ENCODE peak calls at places on chromosome 6, in ten cellular contexts. One of them, this sample, is unnamed.

GRCh38 chr6:159125977-159126376 is 43.2 kb upstream of the FNDC1 start:
- DNase-seq in activated T-helper 1 cell treated with anti-CD3 and anti-CD28 coated beads, Interleukin-2, amount 50 U/mL, for 16 hours: no peak
- DNase-seq in activated T-cell treated with anti-CD3 and anti-CD28 coated beads for 1 hour: no peak
- DNase-seq in GM23338: no peak
- DNase-seq in heart left ventricle: peak; percentile 78
- DNase-seq in breast epithelium: no peak
- DNase-seq in osteocyte: no peak
- DNase-seq in gastrocnemius medialis: peak; percentile 88
- DNase-seq in activated naive CD8-positive, alpha-beta T cell treated with anti-CD3 and anti-CD28 coated beads, Interleukin-2, amount 50 U/mL, for 24 hours: no peak
- DNase-seq in naive thymus-derived CD8-positive, alpha-beta T cell: no peak
- DNase-seq in this sample: no peak

GRCh38 chr6:63527658-63528514 is 44.4 kb upstream of the LOC128125822 start:
- DNase-seq in activated T-helper 1 cell treated with anti-CD3 and anti-CD28 coated beads, Interleukin-2, amount 50 U/mL, for 16 hours: no peak
- DNase-seq in activated T-cell treated with anti-CD3 and anti-CD28 coated beads for 1 hour: no peak
- DNase-seq in GM23338: no peak
- DNase-seq in heart left ventricle: no peak
- DNase-seq in breast epithelium: peak; percentile 75
- DNase-seq in osteocyte: no peak
- DNase-seq in gastrocnemius medialis: peak; percentile 86
- DNase-seq in activated naive CD8-positive, alpha-beta T cell treated with anti-CD3 and anti-CD28 coated beads, Interleukin-2, amount 50 U/mL, for 24 hours: no peak
- DNase-seq in naive thymus-derived CD8-positive, alpha-beta T cell: no peak
- DNase-seq in this sample: no peak

GRCh38 chr6:128432394-128432793 is 88.0 kb downstream of the PTPRK start:
- DNase-seq in activated T-helper 1 cell treated with anti-CD3 and anti-CD28 coated beads, Interleukin-2, amount 50 U/mL, for 16 hours: no peak
- DNase-seq in activated T-cell treated with anti-CD3 and anti-CD28 coated beads for 1 hour: no peak
- DNase-seq in GM23338: no peak
- DNase-seq in heart left ventricle: no peak
- DNase-seq in breast epithelium: no peak
- DNase-seq in osteocyte: no peak
- DNase-seq in gastrocnemius medialis: no peak
- DNase-seq in activated naive CD8-positive, alpha-beta T cell treated with anti-CD3 and anti-CD28 coated beads, Interleukin-2, amount 50 U/mL, for 24 hours: no peak
- DNase-seq in naive thymus-derived CD8-positive, alpha-beta T cell: no peak
- DNase-seq in this sample: no peak

GRCh38 chr6:45665859-45666258 is 288.1 kb upstream of the SUPT3H start:
- DNase-seq in activated T-helper 1 cell treated with anti-CD3 and anti-CD28 coated beads, Interleukin-2, amount 50 U/mL, for 16 hours: no peak
- DNase-seq in activated T-cell treated with anti-CD3 and anti-CD28 coated beads for 1 hour: no peak
- DNase-seq in GM23338: no peak
- DNase-seq in heart left ventricle: no peak
- DNase-seq in breast epithelium: no peak
- DNase-seq in osteocyte: peak; percentile 23
- DNase-seq in gastrocnemius medialis: no peak
- DNase-seq in activated naive CD8-positive, alpha-beta T cell treated with anti-CD3 and anti-CD28 coated beads, Interleukin-2, amount 50 U/mL, for 24 hours: no peak
- DNase-seq in naive thymus-derived CD8-positive, alpha-beta T cell: no peak
- DNase-seq in this sample: no peak

GRCh38 chr6:137878810-137879285 is 11.8 kb downstream of the TNFAIP3 start:
- DNase-seq in activated T-helper 1 cell treated with anti-CD3 and anti-CD28 coated beads, Interleukin-2, amount 50 U/mL, for 16 hours: no peak
- DNase-seq in activated T-cell treated with anti-CD3 and anti-CD28 coated beads for 1 hour: no peak
- DNase-seq in GM23338: peak; percentile 92
- DNase-seq in heart left ventricle: peak; percentile 81
- DNase-seq in breast epithelium: peak; percentile 55
- DNase-seq in osteocyte: no peak
- DNase-seq in gastrocnemius medialis: peak; percentile 51
- DNase-seq in activated naive CD8-positive, alpha-beta T cell treated with anti-CD3 and anti-CD28 coated beads, Interleukin-2, amount 50 U/mL, for 24 hours: no peak
- DNase-seq in naive thymus-derived CD8-positive, alpha-beta T cell: no peak
- DNase-seq in this sample: no peak

GRCh38 chr6:72894091-72894490 is 272.2 kb downstream of the KCNQ5 start:
- DNase-seq in activated T-helper 1 cell treated with anti-CD3 and anti-CD28 coated beads, Interleukin-2, amount 50 U/mL, for 16 hours: no peak
- DNase-seq in activated T-cell treated with anti-CD3 and anti-CD28 coated beads for 1 hour: no peak
- DNase-seq in GM23338: no peak
- DNase-seq in heart left ventricle: no peak
- DNase-seq in breast epithelium: no peak
- DNase-seq in osteocyte: no peak
- DNase-seq in gastrocnemius medialis: no peak
- DNase-seq in activated naive CD8-positive, alpha-beta T cell treated with anti-CD3 and anti-CD28 coated beads, Interleukin-2, amount 50 U/mL, for 24 hours: no peak
- DNase-seq in naive thymus-derived CD8-positive, alpha-beta T cell: no peak
- DNase-seq in this sample: no peak

GRCh38 chr6:154624038-154624599 is 109.1 kb upstream of the SCAF8 start:
- DNase-seq in activated T-helper 1 cell treated with anti-CD3 and anti-CD28 coated beads, Interleukin-2, amount 50 U/mL, for 16 hours: no peak
- DNase-seq in activated T-cell treated with anti-CD3 and anti-CD28 coated beads for 1 hour: no peak
- DNase-seq in GM23338: no peak
- DNase-seq in heart left ventricle: no peak
- DNase-seq in breast epithelium: no peak
- DNase-seq in osteocyte: no peak
- DNase-seq in gastrocnemius medialis: no peak
- DNase-seq in activated naive CD8-positive, alpha-beta T cell treated with anti-CD3 and anti-CD28 coated beads, Interleukin-2, amount 50 U/mL, for 24 hours: no peak
- DNase-seq in naive thymus-derived CD8-positive, alpha-beta T cell: no peak
- DNase-seq in this sample: no peak

GRCh38 chr6:1164600-1164999 is 147.3 kb upstream of the FOXQ1 start:
- DNase-seq in activated T-helper 1 cell treated with anti-CD3 and anti-CD28 coated beads, Interleukin-2, amount 50 U/mL, for 16 hours: no peak
- DNase-seq in activated T-cell treated with anti-CD3 and anti-CD28 coated beads for 1 hour: no peak
- DNase-seq in GM23338: no peak
- DNase-seq in heart left ventricle: no peak
- DNase-seq in breast epithelium: no peak
- DNase-seq in osteocyte: no peak
- DNase-seq in gastrocnemius medialis: no peak
- DNase-seq in activated naive CD8-positive, alpha-beta T cell treated with anti-CD3 and anti-CD28 coated beads, Interleukin-2, amount 50 U/mL, for 24 hours: no peak
- DNase-seq in naive thymus-derived CD8-positive, alpha-beta T cell: no peak
- DNase-seq in this sample: no peak

GRCh38 chr6:161242779-161243693 is 30.8 kb downstream of the AGPAT4 start:
- DNase-seq in activated T-helper 1 cell treated with anti-CD3 and anti-CD28 coated beads, Interleukin-2, amount 50 U/mL, for 16 hours: no peak
- DNase-seq in activated T-cell treated with anti-CD3 and anti-CD28 coated beads for 1 hour: peak; percentile 23
- DNase-seq in GM23338: peak; percentile 78
- DNase-seq in heart left ventricle: no peak
- DNase-seq in breast epithelium: no peak
- DNase-seq in osteocyte: no peak
- DNase-seq in gastrocnemius medialis: no peak
- DNase-seq in activated naive CD8-positive, alpha-beta T cell treated with anti-CD3 and anti-CD28 coated beads, Interleukin-2, amount 50 U/mL, for 24 hours: peak; percentile 48
- DNase-seq in naive thymus-derived CD8-positive, alpha-beta T cell: peak; percentile 22
- DNase-seq in this sample: no peak

GRCh38 chr6:52712136-52712535 is 41.2 kb downstream of the TMEM14A start:
- DNase-seq in activated T-helper 1 cell treated with anti-CD3 and anti-CD28 coated beads, Interleukin-2, amount 50 U/mL, for 16 hours: no peak
- DNase-seq in activated T-cell treated with anti-CD3 and anti-CD28 coated beads for 1 hour: no peak
- DNase-seq in GM23338: no peak
- DNase-seq in heart left ventricle: no peak
- DNase-seq in breast epithelium: no peak
- DNase-seq in osteocyte: no peak
- DNase-seq in gastrocnemius medialis: no peak
- DNase-seq in activated naive CD8-positive, alpha-beta T cell treated with anti-CD3 and anti-CD28 coated beads, Interleukin-2, amount 50 U/mL, for 24 hours: no peak
- DNase-seq in naive thymus-derived CD8-positive, alpha-beta T cell: no peak
- DNase-seq in this sample: no peak

GRCh38 chr6:137697267-137697938 is 169.7 kb upstream of the TNFAIP3 start:
- DNase-seq in activated T-helper 1 cell treated with anti-CD3 and anti-CD28 coated beads, Interleukin-2, amount 50 U/mL, for 16 hours: no peak
- DNase-seq in activated T-cell treated with anti-CD3 and anti-CD28 coated beads for 1 hour: no peak
- DNase-seq in GM23338: peak; percentile 53
- DNase-seq in heart left ventricle: no peak
- DNase-seq in breast epithelium: no peak
- DNase-seq in osteocyte: no peak
- DNase-seq in gastrocnemius medialis: no peak
- DNase-seq in activated naive CD8-positive, alpha-beta T cell treated with anti-CD3 and anti-CD28 coated beads, Interleukin-2, amount 50 U/mL, for 24 hours: no peak
- DNase-seq in naive thymus-derived CD8-positive, alpha-beta T cell: no peak
- DNase-seq in this sample: no peak

GRCh38 chr6:4055420-4056041 is 23.4 kb downstream of the FAM217A start:
- DNase-seq in activated T-helper 1 cell treated with anti-CD3 and anti-CD28 coated beads, Interleukin-2, amount 50 U/mL, for 16 hours: no peak
- DNase-seq in activated T-cell treated with anti-CD3 and anti-CD28 coated beads for 1 hour: no peak
- DNase-seq in GM23338: no peak
- DNase-seq in heart left ventricle: no peak
- DNase-seq in breast epithelium: no peak
- DNase-seq in osteocyte: no peak
- DNase-seq in gastrocnemius medialis: peak; percentile 49
- DNase-seq in activated naive CD8-positive, alpha-beta T cell treated with anti-CD3 and anti-CD28 coated beads, Interleukin-2, amount 50 U/mL, for 24 hours: no peak
- DNase-seq in naive thymus-derived CD8-positive, alpha-beta T cell: no peak
- DNase-seq in this sample: no peak

GRCh38 chr6:167666571-167667203 is 160.0 kb upstream of the AFDN start:
- DNase-seq in activated T-helper 1 cell treated with anti-CD3 and anti-CD28 coated beads, Interleukin-2, amount 50 U/mL, for 16 hours: no peak
- DNase-seq in activated T-cell treated with anti-CD3 and anti-CD28 coated beads for 1 hour: no peak
- DNase-seq in GM23338: no peak
- DNase-seq in heart left ventricle: no peak
- DNase-seq in breast epithelium: no peak
- DNase-seq in osteocyte: no peak
- DNase-seq in gastrocnemius medialis: no peak
- DNase-seq in activated naive CD8-positive, alpha-beta T cell treated with anti-CD3 and anti-CD28 coated beads, Interleukin-2, amount 50 U/mL, for 24 hours: no peak
- DNase-seq in naive thymus-derived CD8-positive, alpha-beta T cell: no peak
- DNase-seq in this sample: no peak

GRCh38 chr6:31750411-31751022 is 10.7 kb downstream of the MSH5 start:
- DNase-seq in activated T-helper 1 cell treated with anti-CD3 and anti-CD28 coated beads, Interleukin-2, amount 50 U/mL, for 16 hours: no peak
- DNase-seq in activated T-cell treated with anti-CD3 and anti-CD28 coated beads for 1 hour: no peak
- DNase-seq in GM23338: no peak
- DNase-seq in heart left ventricle: no peak
- DNase-seq in breast epithelium: no peak
- DNase-seq in osteocyte: no peak
- DNase-seq in gastrocnemius medialis: no peak
- DNase-seq in activated naive CD8-positive, alpha-beta T cell treated with anti-CD3 and anti-CD28 coated beads, Interleukin-2, amount 50 U/mL, for 24 hours: no peak
- DNase-seq in naive thymus-derived CD8-positive, alpha-beta T cell: no peak
- DNase-seq in this sample: no peak

GRCh38 chr6:135087403-135087802 is 32.8 kb upstream of the HBS1L start:
- DNase-seq in activated T-helper 1 cell treated with anti-CD3 and anti-CD28 coated beads, Interleukin-2, amount 50 U/mL, for 16 hours: no peak
- DNase-seq in activated T-cell treated with anti-CD3 and anti-CD28 coated beads for 1 hour: no peak
- DNase-seq in GM23338: peak; percentile 60
- DNase-seq in heart left ventricle: no peak
- DNase-seq in breast epithelium: no peak
- DNase-seq in osteocyte: no peak
- DNase-seq in gastrocnemius medialis: no peak
- DNase-seq in activated naive CD8-positive, alpha-beta T cell treated with anti-CD3 and anti-CD28 coated beads, Interleukin-2, amount 50 U/mL, for 24 hours: peak; percentile 34
- DNase-seq in naive thymus-derived CD8-positive, alpha-beta T cell: no peak
- DNase-seq in this sample: no peak

GRCh38 chr6:5023923-5024322 is 20.1 kb upstream of the RPP40 start:
- DNase-seq in activated T-helper 1 cell treated with anti-CD3 and anti-CD28 coated beads, Interleukin-2, amount 50 U/mL, for 16 hours: no peak
- DNase-seq in activated T-cell treated with anti-CD3 and anti-CD28 coated beads for 1 hour: no peak
- DNase-seq in GM23338: no peak
- DNase-seq in heart left ventricle: no peak
- DNase-seq in breast epithelium: no peak
- DNase-seq in osteocyte: no peak
- DNase-seq in gastrocnemius medialis: no peak
- DNase-seq in activated naive CD8-positive, alpha-beta T cell treated with anti-CD3 and anti-CD28 coated beads, Interleukin-2, amount 50 U/mL, for 24 hours: no peak
- DNase-seq in naive thymus-derived CD8-positive, alpha-beta T cell: no peak
- DNase-seq in this sample: no peak

GRCh38 chr6:54602591-54602990 is 244.0 kb upstream of the FAM83B start:
- DNase-seq in activated T-helper 1 cell treated with anti-CD3 and anti-CD28 coated beads, Interleukin-2, amount 50 U/mL, for 16 hours: no peak
- DNase-seq in activated T-cell treated with anti-CD3 and anti-CD28 coated beads for 1 hour: no peak
- DNase-seq in GM23338: no peak
- DNase-seq in heart left ventricle: no peak
- DNase-seq in breast epithelium: no peak
- DNase-seq in osteocyte: no peak
- DNase-seq in gastrocnemius medialis: no peak
- DNase-seq in activated naive CD8-positive, alpha-beta T cell treated with anti-CD3 and anti-CD28 coated beads, Interleukin-2, amount 50 U/mL, for 24 hours: no peak
- DNase-seq in naive thymus-derived CD8-positive, alpha-beta T cell: no peak
- DNase-seq in this sample: no peak

GRCh38 chr6:139801571-139802321 is 427.3 kb upstream of the CITED2 start:
- DNase-seq in activated T-helper 1 cell treated with anti-CD3 and anti-CD28 coated beads, Interleukin-2, amount 50 U/mL, for 16 hours: no peak
- DNase-seq in activated T-cell treated with anti-CD3 and anti-CD28 coated beads for 1 hour: no peak
- DNase-seq in GM23338: peak; percentile 38
- DNase-seq in heart left ventricle: no peak
- DNase-seq in breast epithelium: no peak
- DNase-seq in osteocyte: no peak
- DNase-seq in gastrocnemius medialis: no peak
- DNase-seq in activated naive CD8-positive, alpha-beta T cell treated with anti-CD3 and anti-CD28 coated beads, Interleukin-2, amount 50 U/mL, for 24 hours: no peak
- DNase-seq in naive thymus-derived CD8-positive, alpha-beta T cell: no peak
- DNase-seq in this sample: no peak

This sample was measured in T-helper 9 cell.